ENCODE peak calls at places on chromosomes 13 and 19, in ten cellular contexts. Y is skeletal muscle cell; G is NCI-H2029; I is activated T-helper 2 cell treated with anti-CD3 and anti-CD28 coated beads, Interferon-gamma antibody, Interleukin-2, Interleukin-4, amounts not matched to agents 10 μg/mL and 5 μg/mL and 100 μg/mL, durations not matched to agents 14 hours and 24 hours and 36 hours; L is activated naive CD4-positive, alpha-beta T cell treated with anti-CD3 and anti-CD28 coated beads, Interleukin-2, amount 50 U/mL, for 16 hours; H is iris pigment epithelial cell; W is HT1080; X is heart left ventricle; N is stimulated activated CD8-positive, alpha-beta memory T cell treated with anti-CD3 and anti-CD28 coated beads, Interleukin-4, amount 100 ng/mL, for 1 hour; C is NCI-H748 treated with DMSO at 0.1 percent for 48 hours. V is an unnamed sample.

GRCh38 chr13:50843256-50844043 is at the start of gene DLEU7:
- DNase-seq in W (no peak), N (no peak), H (no peak), G (no peak), L (no peak), Y (no peak), X (no peak), C (no peak), I (no peak), V (no peak)

GRCh38 chr19:13707901-13708300 is 56.4 kb upstream of the MRI1 start:
- DNase-seq in N (no peak), X (no peak), C (no peak), L (no peak), I (no peak), G (no peak), W (no peak), H (no peak), Y (no peak), V (no peak)

GRCh38 chr13:45419945-45420344 is 1.8 kb upstream of the SLC25A30 start:
- DNase-seq in N (no peak), Y (no peak), G (no peak), L (no peak), W (no peak), I (no peak), X (no peak), H (no peak), C (no peak), V (no peak)

GRCh38 chr13:33381906-33382305 is 96.4 kb upstream of the STARD13 start:
- DNase-seq in W (no peak), C (no peak), Y (no peak), L (no peak), G (no peak), H (peak), I (no peak), N (no peak), X (no peak), V (no peak)

GRCh38 chr19:13537454-13537853 is 31.2 kb upstream of the CACNA1A start:
- DNase-seq in N (no peak), G (peak), W (no peak), X (no peak), C (no peak), Y (no peak), L (no peak), I (no peak), H (no peak), V (no peak)

GRCh38 chr13:44648392-44649117 is 72.4 kb upstream of the TSC22D1 start:
- DNase-seq in H (peak), L (no peak), X (no peak), I (no peak), G (no peak), Y (no peak), C (no peak), W (no peak), N (no peak), V (no peak)

GRCh38 chr13:107867701-107868661 is 347.4 kb downstream of the LIG4 start:
- DNase-seq in Y (no peak), X (no peak), L (no peak), G (peak), N (no peak), I (no peak), C (peak), W (peak), H (peak), V (no peak)

GRCh38 chr19:36939153-36939552 is 23.0 kb downstream of the ZNF568 start:
- DNase-seq in I (no peak), X (no peak), N (no peak), L (no peak), G (no peak), W (no peak), Y (no peak), C (no peak), H (peak), V (no peak)

GRCh38 chr19:55578031-55578760 is 2.5 kb downstream of the ZNF579 start:
- DNase-seq in G (no peak), C (no peak), Y (no peak), W (no peak), I (no peak), X (no peak), N (no peak), H (no peak), L (no peak), V (no peak)

GRCh38 chr19:5237939-5238480 is 102.6 kb downstream of the PTPRS start:
- DNase-seq in C (no peak), L (no peak), W (no peak), I (no peak), H (no peak), X (no peak), G (no peak), N (no peak), Y (no peak), V (no peak)

GRCh38 chr13:98927954-98928927 is 49.6 kb downstream of the DOCK9 start:
- DNase-seq in X (no peak), G (no peak), W (no peak), C (no peak), Y (peak), I (no peak), H (peak), N (no peak), L (no peak), V (no peak)

GRCh38 chr19:17778621-17779280 is 16.2 kb upstream of the B3GNT3 start:
- DNase-seq in X (no peak), I (no peak), G (no peak), C (no peak), W (no peak), N (no peak), H (peak), L (no peak), Y (no peak), V (no peak)

GRCh38 chr13:83372786-83373185 is 509.5 kb downstream of the SLITRK1 start:
- DNase-seq in L (no peak), W (no peak), X (no peak), C (no peak), G (no peak), I (no peak), N (no peak), Y (peak), H (peak), V (no peak)

GRCh38 chr13:73138276-73138950 is 79.6 kb downstream of the KLF5 start:
- DNase-seq in X (no peak), W (peak), L (no peak), Y (no peak), G (peak), I (no peak), H (peak), C (peak), N (no peak), V (no peak)

GRCh38 chr19:7926021-7926726 is at the start of gene CTXN1:
- DNase-seq in L (peak), I (peak), N (peak), X (peak), G (peak), C (peak), W (no peak), Y (no peak), H (peak), V (no peak)

GRCh38 chr19:15445227-15445605 is 4.5 kb downstream of the WIZ start:
- DNase-seq in W (no peak), H (no peak), L (no peak), I (no peak), G (no peak), N (no peak), X (no peak), Y (no peak), C (no peak), V (no peak)

GRCh38 chr13:84845875-84846619 is 953.2 kb downstream of the SLITRK6 start:
- DNase-seq in C (no peak), G (no peak), W (no peak), Y (no peak), N (no peak), X (no peak), H (no peak), I (no peak), L (no peak), V (no peak)

V was measured in GM12864.